ENCODE peak calls at places on chromosome 20, in five cellular contexts. S, P, A, U and K are unnamed samples.

GRCh38 chr20:48335421-48336090 is 492.2 kb downstream of the PREX1 start:
- DNase-seq in S (no peak), P (no peak), A (peak), U (no peak), K (no peak)

GRCh38 chr20:32363492-32363891 is 5.4 kb downstream of the ASXL1 start:
- DNase-seq in S (no peak), P (no peak), A (no peak), U (no peak), K (no peak)

GRCh38 chr20:57435498-57436222 is 44.5 kb downstream of the RBM38 start:
- DNase-seq in S (no peak), P (peak), A (peak), U (peak), K (no peak)

GRCh38 chr20:50425076-50425475 is 85.1 kb upstream of the PTPN1 start:
- DNase-seq in S (no peak), P (no peak), A (no peak), U (peak), K (no peak)

GRCh38 chr20:22562620-22563019 is 21.8 kb downstream of the FOXA2 start:
- DNase-seq in S (no peak), P (no peak), A (no peak), U (no peak), K (no peak)

GRCh38 chr20:41540916-41541315 is 77.3 kb downstream of the CHD6 start:
- DNase-seq in S (no peak), P (no peak), A (no peak), U (no peak), K (no peak)

GRCh38 chr20:3255728-3256127 is 16.7 kb upstream of the SLC4A11 start:
- DNase-seq in S (no peak), P (no peak), A (no peak), U (no peak), K (no peak)

GRCh38 chr20:6418732-6419131 is 295.9 kb upstream of the FERMT1 start:
- DNase-seq in S (no peak), P (no peak), A (no peak), U (no peak), K (no peak)

GRCh38 chr20:45834797-45835161 is 1.2 kb downstream of the SNX21 start:
- DNase-seq in S (no peak), P (peak), A (no peak), U (no peak), K (no peak)

GRCh38 chr20:3250091-3250504 is 11.1 kb upstream of the SLC4A11 start:
- DNase-seq in S (no peak), P (no peak), A (peak), U (peak), K (no peak)

GRCh38 chr20:10513931-10514575 is 78.9 kb downstream of the SLX4IP start:
- DNase-seq in S (no peak), P (no peak), A (no peak), U (no peak), K (no peak)

GRCh38 chr20:17556842-17557674 is 12.8 kb upstream of the DSTN start:
- DNase-seq in S (no peak), P (peak), A (peak), U (no peak), K (no peak)

GRCh38 chr20:16279320-16279719 is 293.9 kb downstream of the KIF16B start:
- DNase-seq in S (no peak), P (no peak), A (no peak), U (no peak), K (no peak)